ENCODE peak calls at places on chromosome 21, in five cellular contexts. One of them, this sample, is unnamed.

GRCh38 chr21:37281993-37282392 is 14.9 kb upstream of the VPS26C start:
- DNase-seq in activated T-cell treated with anti-CD3 and anti-CD28 coated beads for 1 hour: no peak
- DNase-seq in neural crest cell: no peak
- DNase-seq in stimulated activated CD8-positive, alpha-beta memory T cell treated with anti-CD3 and anti-CD28 coated beads, Interleukin-12 subunit alpha, Interleukin-12 subunit beta, amount 100 ng/mL, for 4 hours: no peak
- DNase-seq in COR-L47: peak; percentile 47
- DNase-seq in this sample: peak; percentile 37

GRCh38 chr21:32516729-32517649 is 68.3 kb downstream of the TCP10L start:
- DNase-seq in activated T-cell treated with anti-CD3 and anti-CD28 coated beads for 1 hour: no peak
- DNase-seq in neural crest cell: no peak
- DNase-seq in stimulated activated CD8-positive, alpha-beta memory T cell treated with anti-CD3 and anti-CD28 coated beads, Interleukin-12 subunit alpha, Interleukin-12 subunit beta, amount 100 ng/mL, for 4 hours: no peak
- DNase-seq in COR-L47: no peak
- DNase-seq in this sample: no peak

GRCh38 chr21:38869196-38869595 is 63.5 kb downstream of the ETS2 start:
- DNase-seq in activated T-cell treated with anti-CD3 and anti-CD28 coated beads for 1 hour: no peak
- DNase-seq in neural crest cell: no peak
- DNase-seq in stimulated activated CD8-positive, alpha-beta memory T cell treated with anti-CD3 and anti-CD28 coated beads, Interleukin-12 subunit alpha, Interleukin-12 subunit beta, amount 100 ng/mL, for 4 hours: no peak
- DNase-seq in COR-L47: no peak
- DNase-seq in this sample: no peak

GRCh38 chr21:25107708-25108107 is 499.6 kb downstream of the MRPL39 start:
- DNase-seq in activated T-cell treated with anti-CD3 and anti-CD28 coated beads for 1 hour: no peak
- DNase-seq in neural crest cell: no peak
- DNase-seq in stimulated activated CD8-positive, alpha-beta memory T cell treated with anti-CD3 and anti-CD28 coated beads, Interleukin-12 subunit alpha, Interleukin-12 subunit beta, amount 100 ng/mL, for 4 hours: no peak
- DNase-seq in COR-L47: no peak
- DNase-seq in this sample: no peak

GRCh38 chr21:37916795-37917142 is 512 bp upstream of the KCNJ6 start:
- DNase-seq in activated T-cell treated with anti-CD3 and anti-CD28 coated beads for 1 hour: no peak
- DNase-seq in neural crest cell: peak; percentile 61
- DNase-seq in stimulated activated CD8-positive, alpha-beta memory T cell treated with anti-CD3 and anti-CD28 coated beads, Interleukin-12 subunit alpha, Interleukin-12 subunit beta, amount 100 ng/mL, for 4 hours: no peak
- DNase-seq in COR-L47: peak; percentile 39
- DNase-seq in this sample: peak; percentile 21

GRCh38 chr21:45132841-45133573 is 58.6 kb downstream of the ADARB1 start:
- DNase-seq in activated T-cell treated with anti-CD3 and anti-CD28 coated beads for 1 hour: no peak
- DNase-seq in neural crest cell: no peak
- DNase-seq in stimulated activated CD8-positive, alpha-beta memory T cell treated with anti-CD3 and anti-CD28 coated beads, Interleukin-12 subunit alpha, Interleukin-12 subunit beta, amount 100 ng/mL, for 4 hours: no peak
- DNase-seq in COR-L47: no peak
- DNase-seq in this sample: no peak

GRCh38 chr21:29610960-29611359 is 312.2 kb downstream of the BACH1 start:
- DNase-seq in activated T-cell treated with anti-CD3 and anti-CD28 coated beads for 1 hour: no peak
- DNase-seq in neural crest cell: no peak
- DNase-seq in stimulated activated CD8-positive, alpha-beta memory T cell treated with anti-CD3 and anti-CD28 coated beads, Interleukin-12 subunit alpha, Interleukin-12 subunit beta, amount 100 ng/mL, for 4 hours: no peak
- DNase-seq in COR-L47: no peak
- DNase-seq in this sample: no peak

GRCh38 chr21:46129846-46130651 is 25.3 kb downstream of the FTCD start:
- DNase-seq in activated T-cell treated with anti-CD3 and anti-CD28 coated beads for 1 hour: no peak
- DNase-seq in neural crest cell: no peak
- DNase-seq in stimulated activated CD8-positive, alpha-beta memory T cell treated with anti-CD3 and anti-CD28 coated beads, Interleukin-12 subunit alpha, Interleukin-12 subunit beta, amount 100 ng/mL, for 4 hours: no peak
- DNase-seq in COR-L47: no peak
- DNase-seq in this sample: no peak

GRCh38 chr21:35840197-35840799 is 220.0 kb downstream of the SETD4 start:
- DNase-seq in activated T-cell treated with anti-CD3 and anti-CD28 coated beads for 1 hour: peak; percentile 22
- DNase-seq in neural crest cell: peak; percentile 41
- DNase-seq in stimulated activated CD8-positive, alpha-beta memory T cell treated with anti-CD3 and anti-CD28 coated beads, Interleukin-12 subunit alpha, Interleukin-12 subunit beta, amount 100 ng/mL, for 4 hours: no peak
- DNase-seq in COR-L47: peak; percentile 76
- DNase-seq in this sample: peak; percentile 90

GRCh38 chr21:38761531-38761930 is 44.2 kb upstream of the ETS2 start:
- DNase-seq in activated T-cell treated with anti-CD3 and anti-CD28 coated beads for 1 hour: no peak
- DNase-seq in neural crest cell: no peak
- DNase-seq in stimulated activated CD8-positive, alpha-beta memory T cell treated with anti-CD3 and anti-CD28 coated beads, Interleukin-12 subunit alpha, Interleukin-12 subunit beta, amount 100 ng/mL, for 4 hours: no peak
- DNase-seq in COR-L47: no peak
- DNase-seq in this sample: no peak

GRCh38 chr21:45556302-45556644 is 14.0 kb upstream of the SLC19A1 start:
- DNase-seq in activated T-cell treated with anti-CD3 and anti-CD28 coated beads for 1 hour: no peak
- DNase-seq in neural crest cell: no peak
- DNase-seq in stimulated activated CD8-positive, alpha-beta memory T cell treated with anti-CD3 and anti-CD28 coated beads, Interleukin-12 subunit alpha, Interleukin-12 subunit beta, amount 100 ng/mL, for 4 hours: no peak
- DNase-seq in COR-L47: no peak
- DNase-seq in this sample: no peak

GRCh38 chr21:39020751-39021474 is 162.3 kb downstream of the PSMG1 start:
- DNase-seq in activated T-cell treated with anti-CD3 and anti-CD28 coated beads for 1 hour: no peak
- DNase-seq in neural crest cell: no peak
- DNase-seq in stimulated activated CD8-positive, alpha-beta memory T cell treated with anti-CD3 and anti-CD28 coated beads, Interleukin-12 subunit alpha, Interleukin-12 subunit beta, amount 100 ng/mL, for 4 hours: no peak
- DNase-seq in COR-L47: no peak
- DNase-seq in this sample: peak; percentile 40

GRCh38 chr21:39651206-39651605 is 38.5 kb downstream of the B3GALT5 start:
- DNase-seq in activated T-cell treated with anti-CD3 and anti-CD28 coated beads for 1 hour: no peak
- DNase-seq in neural crest cell: no peak
- DNase-seq in stimulated activated CD8-positive, alpha-beta memory T cell treated with anti-CD3 and anti-CD28 coated beads, Interleukin-12 subunit alpha, Interleukin-12 subunit beta, amount 100 ng/mL, for 4 hours: no peak
- DNase-seq in COR-L47: no peak
- DNase-seq in this sample: no peak

GRCh38 chr21:38027901-38028300 is 111.6 kb upstream of the KCNJ6 start:
- DNase-seq in activated T-cell treated with anti-CD3 and anti-CD28 coated beads for 1 hour: no peak
- DNase-seq in neural crest cell: no peak
- DNase-seq in stimulated activated CD8-positive, alpha-beta memory T cell treated with anti-CD3 and anti-CD28 coated beads, Interleukin-12 subunit alpha, Interleukin-12 subunit beta, amount 100 ng/mL, for 4 hours: no peak
- DNase-seq in COR-L47: no peak
- DNase-seq in this sample: no peak